ENCODE peak calls at places on chromosomes 11 and 22, in five cellular contexts. R is sigmoid colon, S is Panc1, Z is upper lobe of left lung, T is esophagus muscularis mucosa. O is an unnamed sample.

GRCh38 chr22:26124991-26125725 is 44.1 kb upstream of the SEZ6L start:
- DNase-seq in R (no peak), S (no peak), Z (no peak), T (peak; percentile 60), O (no peak)

GRCh38 chr11:106988151-106988806 is 30.0 kb downstream of the GUCY1A2 start:
- DNase-seq in R (no peak), S (no peak), Z (no peak), T (no peak), O (no peak)

GRCh38 chr11:60978546-60979380 is 7.3 kb downstream of the CD6 start:
- DNase-seq in R (no peak), S (no peak), Z (no peak), T (no peak), O (no peak)

GRCh38 chr11:64629796-64630562 is 39.0 kb downstream of the SLC22A12 start:
- DNase-seq in R (peak; percentile 91), S (no peak), Z (peak; percentile 88), T (no peak), O (peak; percentile 54)

GRCh38 chr22:31579835-31580242 is 82.2 kb downstream of the PISD start:
- DNase-seq in R (no peak), S (no peak), Z (no peak), T (no peak), O (no peak)

GRCh38 chr11:73236879-73237278 is 18.8 kb downstream of the P2RY2 start:
- DNase-seq in R (no peak), S (peak; percentile 41), Z (no peak), T (no peak), O (peak; percentile 62)

GRCh38 chr22:46055176-46055850 is 78.4 kb upstream of the WNT7B start:
- DNase-seq in R (peak; percentile 83), S (no peak), Z (no peak), T (no peak), O (peak; percentile 79)

GRCh38 chr11:32016111-32016510 is 74.8 kb upstream of the RCN1 start:
- DNase-seq in R (no peak), S (no peak), Z (no peak), T (no peak), O (no peak)

GRCh38 chr11:122979103-122979814 is 2.4 kb downstream of the BSX start:
- DNase-seq in R (no peak), S (no peak), Z (peak; percentile 73), T (no peak), O (no peak)

GRCh38 chr22:24433868-24434471 is 6.6 kb downstream of the ADORA2A start:
- DNase-seq in R (peak; percentile 65), S (no peak), Z (no peak), T (no peak), O (peak; percentile 60)

GRCh38 chr11:13338437-13339069 is 61.0 kb downstream of the BMAL1 start:
- DNase-seq in R (no peak), S (peak; percentile 55), Z (no peak), T (no peak), O (no peak)

GRCh38 chr11:5624489-5625278 is at the start of gene TRIM34:
- DNase-seq in R (peak; percentile 75), S (peak; percentile 48), Z (no peak), T (no peak), O (peak; percentile 67)

GRCh38 chr22:30272781-30273180 is 6.1 kb upstream of the OSM start:
- DNase-seq in R (no peak), S (no peak), Z (no peak), T (no peak), O (no peak)

GRCh38 chr11:134999490-135000066 is 587.5 kb upstream of the B3GAT1 start:
- DNase-seq in R (no peak), S (no peak), Z (no peak), T (peak; percentile 72), O (no peak)

GRCh38 chr22:35930933-35931332 is 97.7 kb downstream of the RBFOX2 start:
- DNase-seq in R (no peak), S (peak; percentile 35), Z (no peak), T (no peak), O (no peak)

GRCh38 chr22:44378380-44378779 is 65.6 kb upstream of the SHISAL1 start:
- DNase-seq in R (peak; percentile 6), S (no peak), Z (no peak), T (no peak), O (no peak)

GRCh38 chr11:1782831-1783724 is 19.4 kb upstream of the CTSD start:
- DNase-seq in R (no peak), S (peak; percentile 66), Z (no peak), T (no peak), O (no peak)

GRCh38 chr11:132734217-132734616 is 798.1 kb downstream of the OPCML start:
- DNase-seq in R (no peak), S (peak; percentile 8), Z (no peak), T (no peak), O (no peak)

GRCh38 chr11:12547953-12548650 is 126.1 kb upstream of the TEAD1 start:
- DNase-seq in R (no peak), S (no peak), Z (no peak), T (peak; percentile 85), O (no peak)

GRCh38 chr11:85822814-85823213 is 11.9 kb upstream of the SYTL2 start:
- DNase-seq in R (no peak), S (no peak), Z (no peak), T (no peak), O (no peak)

GRCh38 chr11:41392591-41392990 is 66.9 kb downstream of the LRRC4C start:
- DNase-seq in R (no peak), S (no peak), Z (no peak), T (no peak), O (no peak)

GRCh38 chr11:11491014-11491413 is 130.8 kb downstream of the GALNT18 start:
- DNase-seq in R (no peak), S (no peak), Z (no peak), T (no peak), O (no peak)

GRCh38 chr11:13313005-13313819 is 35.6 kb downstream of the BMAL1 start:
- DNase-seq in R (no peak), S (no peak), Z (peak; percentile 1), T (no peak), O (no peak)

GRCh38 chr11:83070878-83071640 is 638 bp downstream of the RAB30 start:
- DNase-seq in R (peak; percentile 85), S (no peak), Z (no peak), T (no peak), O (peak; percentile 49)

GRCh38 chr11:3815882-3816281 is 7.5 kb downstream of the PGAP2 start:
- DNase-seq in R (no peak), S (no peak), Z (no peak), T (no peak), O (no peak)

GRCh38 chr22:30202531-30203006 is 44.0 kb downstream of the LIF start:
- DNase-seq in R (no peak), S (no peak), Z (no peak), T (no peak), O (peak; percentile 77)

GRCh38 chr11:76773921-76774361 is 9.2 kb upstream of the TSKU start:
- DNase-seq in R (no peak), S (no peak), Z (no peak), T (no peak), O (no peak)

GRCh38 chr11:106031210-106031845 is 9.3 kb upstream of the MSANTD4 start:
- DNase-seq in R (no peak), S (peak; percentile 36), Z (no peak), T (no peak), O (no peak)

GRCh38 chr22:32233091-32233490 is 22.1 kb downstream of the SLC5A4 start:
- DNase-seq in R (no peak), S (no peak), Z (no peak), T (no peak), O (no peak)

GRCh38 chr22:20009582-20010306 is 6.9 kb downstream of the ARVCF start:
- DNase-seq in R (no peak), S (no peak), Z (no peak), T (no peak), O (no peak)

GRCh38 chr22:41305646-41306045 is 4.3 kb downstream of the ZC3H7B start:
- DNase-seq in R (no peak), S (no peak), Z (no peak), T (no peak), O (no peak)

GRCh38 chr22:36544107-36544620 is 15.2 kb upstream of the EIF3D start:
- DNase-seq in R (no peak), S (no peak), Z (no peak), T (no peak), O (no peak)

GRCh38 chr11:117443269-117444186 is 115.9 kb downstream of the CEP164 start:
- DNase-seq in R (peak; percentile 69), S (no peak), Z (no peak), T (no peak), O (peak; percentile 35)

GRCh38 chr22:47201186-47201995 is 438.9 kb downstream of the TBC1D22A start:
- DNase-seq in R (peak; percentile 40), S (no peak), Z (peak; percentile 58), T (peak; percentile 75), O (no peak)

GRCh38 chr11:64720167-64720566 is 2.8 kb downstream of the NRXN2 start:
- DNase-seq in R (peak; percentile 61), S (no peak), Z (peak; percentile 24), T (no peak), O (no peak)

GRCh38 chr11:74322667-74323066 is 11.2 kb upstream of the P4HA3 start:
- DNase-seq in R (peak; percentile 89), S (no peak), Z (peak; percentile 3), T (peak; percentile 92), O (no peak)

GRCh38 chr11:30789270-30789669 is 203.1 kb upstream of the MPPED2 start:
- DNase-seq in R (no peak), S (no peak), Z (no peak), T (no peak), O (no peak)

GRCh38 chr22:30253205-30253852 is 6.8 kb upstream of the LIF start:
- DNase-seq in R (no peak), S (no peak), Z (peak; percentile 84), T (no peak), O (peak; percentile 82)

GRCh38 chr11:80758787-80759186 is 1318.0 kb upstream of the TENM4 start:
- DNase-seq in R (no peak), S (no peak), Z (no peak), T (no peak), O (no peak)
- TF ChIP-seq POLR2AphosphoS5 in R (no peak), S (no peak), Z (no peak), T (no peak), O (no peak)

GRCh38 chr11:126063510-126063858 is 818 bp upstream of the CDON start:
- DNase-seq in R (no peak), S (no peak), Z (no peak), T (no peak), O (no peak)
- H3K4me3 ChIP-seq in R (peak overlapping the region; percentile 83), S (peak overlapping the region; percentile 76), Z (peak overlapping the region; percentile 87), T (peak overlapping the region; percentile 97), O (peak overlapping the region; percentile 88)

GRCh38 chr11:130916238-130916855 is at the start of gene SNX19:
- DNase-seq in R (peak; percentile 96), S (peak; percentile 69), Z (peak; percentile 99), T (peak; percentile 96), O (peak; percentile 95)
- TF ChIP-seq POLR2AphosphoS5 in R (peak; percentile 98), S (peak; percentile 94), Z (peak; percentile 94), T (peak; percentile 98), O (peak; percentile 98)

DNA sequence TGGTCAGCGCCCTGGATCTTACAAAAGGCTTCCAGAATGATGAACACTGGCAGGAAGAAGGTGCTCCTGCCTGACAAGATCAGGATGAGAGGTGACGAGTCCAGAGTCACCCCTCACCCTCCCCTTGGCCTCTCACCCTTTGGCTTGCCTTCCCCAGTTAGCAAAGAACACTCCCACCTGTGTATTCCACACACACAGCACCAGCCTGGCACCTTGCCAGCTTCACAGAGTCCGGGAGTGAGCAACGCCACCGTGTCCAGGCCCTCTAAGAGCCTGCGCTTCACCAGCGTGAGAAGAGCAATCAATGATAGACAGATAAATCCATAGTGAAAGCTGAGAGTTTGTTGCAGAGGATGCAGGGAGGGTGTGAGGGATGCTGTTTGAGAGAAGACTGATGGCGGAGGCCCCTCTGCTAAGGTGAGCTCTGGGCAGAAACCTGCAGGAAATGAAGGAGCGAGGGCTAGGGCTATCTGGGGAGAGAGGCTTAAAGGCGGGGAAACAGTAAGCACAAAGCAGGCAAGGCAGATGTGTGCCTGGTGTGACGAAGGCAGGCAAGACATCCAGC is 404.5 kb downstream of the LARGE1 start:
- DNase-seq in R (no peak), S (no peak), Z (no peak), T (no peak), O (no peak)
- H3K4me3 ChIP-seq in R (no peak overlapping the region), S (no peak overlapping the region), Z (no peak overlapping the region), T (no peak overlapping the region), O (no peak overlapping the region)